ENCODE peak calls at places on chromosome 2, in five cellular contexts. One of them, this sample, is unnamed.

GRCh38 chr2:47035615-47036488 is 119.3 kb downstream of the STPG4 start:
- DNase-seq in CD14-positive monocyte: no peak
- DNase-seq in fibroblast of pulmonary artery: no peak
- DNase-seq in cardiac fibroblast: no peak
- DNase-seq in transverse colon: no peak
- DNase-seq in this sample: no peak

GRCh38 chr2:16010951-16011620 is 70.7 kb downstream of the MYCN start:
- DNase-seq in cardiac fibroblast: no peak
- DNase-seq in fibroblast of pulmonary artery: no peak
- DNase-seq in CD14-positive monocyte: no peak
- DNase-seq in transverse colon: no peak
- DNase-seq in this sample: no peak

GRCh38 chr2:146850746-146851145 is 994.1 kb upstream of the ACVR2A start:
- DNase-seq in fibroblast of pulmonary artery: no peak
- DNase-seq in cardiac fibroblast: no peak
- DNase-seq in transverse colon: no peak
- DNase-seq in CD14-positive monocyte: no peak
- DNase-seq in this sample: no peak

GRCh38 chr2:106841886-106842645 is 43.9 kb downstream of the ST6GAL2 start:
- DNase-seq in transverse colon: no peak
- DNase-seq in CD14-positive monocyte: no peak
- DNase-seq in cardiac fibroblast: no peak
- DNase-seq in fibroblast of pulmonary artery: no peak
- DNase-seq in this sample: no peak

GRCh38 chr2:213475433-213475832 is 191.2 kb downstream of the SPAG16 start:
- DNase-seq in transverse colon: no peak
- DNase-seq in cardiac fibroblast: no peak
- DNase-seq in CD14-positive monocyte: no peak
- DNase-seq in fibroblast of pulmonary artery: peak
- DNase-seq in this sample: no peak

GRCh38 chr2:39881494-39881893 is 102.4 kb upstream of the THUMPD2 start:
- DNase-seq in fibroblast of pulmonary artery: no peak
- DNase-seq in cardiac fibroblast: no peak
- DNase-seq in transverse colon: no peak
- DNase-seq in CD14-positive monocyte: no peak
- DNase-seq in this sample: no peak

GRCh38 chr2:58304843-58305242 is 63.7 kb upstream of the FANCL start:
- DNase-seq in fibroblast of pulmonary artery: no peak
- DNase-seq in CD14-positive monocyte: no peak
- DNase-seq in transverse colon: no peak
- DNase-seq in cardiac fibroblast: no peak
- DNase-seq in this sample: no peak

GRCh38 chr2:137675584-137676327 is 288.5 kb upstream of the HNMT start:
- DNase-seq in cardiac fibroblast: no peak
- DNase-seq in fibroblast of pulmonary artery: no peak
- DNase-seq in transverse colon: no peak
- DNase-seq in CD14-positive monocyte: no peak
- DNase-seq in this sample: no peak

GRCh38 chr2:183532514-183532913 is 408.3 kb downstream of the NUP35 start:
- DNase-seq in cardiac fibroblast: no peak
- DNase-seq in CD14-positive monocyte: no peak
- DNase-seq in transverse colon: no peak
- DNase-seq in fibroblast of pulmonary artery: no peak
- DNase-seq in this sample: no peak

GRCh38 chr2:162153608-162154224 is 1.7 kb upstream of the GCG start:
- DNase-seq in CD14-positive monocyte: no peak
- DNase-seq in transverse colon: peak
- DNase-seq in cardiac fibroblast: peak
- DNase-seq in fibroblast of pulmonary artery: peak
- DNase-seq in this sample: peak

GRCh38 chr2:162152147-162152546 is at the start of gene GCG:
- DNase-seq in fibroblast of pulmonary artery: no peak
- DNase-seq in cardiac fibroblast: no peak
- DNase-seq in CD14-positive monocyte: no peak
- DNase-seq in transverse colon: no peak
- DNase-seq in this sample: no peak

GRCh38 chr2:162156149-162156548 is 4.1 kb upstream of the GCG start:
- DNase-seq in cardiac fibroblast: no peak
- DNase-seq in CD14-positive monocyte: no peak
- DNase-seq in transverse colon: no peak
- DNase-seq in fibroblast of pulmonary artery: no peak
- DNase-seq in this sample: no peak

GRCh38 chr2:162149940-162150339 is 2.1 kb downstream of the GCG start:
- DNase-seq in cardiac fibroblast: no peak
- DNase-seq in fibroblast of pulmonary artery: no peak
- DNase-seq in CD14-positive monocyte: no peak
- DNase-seq in transverse colon: no peak
- DNase-seq in this sample: no peak

DNA sequence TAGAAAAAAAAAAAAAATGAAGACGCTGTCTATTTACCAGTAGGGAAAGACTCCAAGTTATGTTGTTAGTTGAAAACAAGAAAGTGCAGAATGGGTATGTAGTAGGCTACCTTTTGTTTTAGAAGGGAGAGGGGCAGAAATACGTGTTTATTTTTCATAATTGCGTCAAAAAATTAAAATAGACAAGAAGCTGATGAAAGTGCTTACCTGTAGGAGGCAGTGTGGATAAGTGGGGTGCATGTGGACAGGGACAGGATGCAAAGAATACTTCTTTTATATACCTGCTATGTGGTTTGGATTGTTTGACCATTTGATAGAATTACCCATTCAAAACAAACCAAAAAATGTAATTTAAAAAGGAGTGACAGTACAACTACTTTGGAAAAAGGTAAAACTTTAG is 3.0 kb upstream of the GCG start:
- DNase-seq in cardiac fibroblast: no peak
- DNase-seq in CD14-positive monocyte: no peak
- DNase-seq in fibroblast of pulmonary artery: no peak
- DNase-seq in transverse colon: no peak
- DNase-seq in this sample: no peak
- TF ChIP-seq CTCF in cardiac fibroblast: peak
- TF ChIP-seq CTCF in CD14-positive monocyte: no peak
- TF ChIP-seq CTCF in fibroblast of pulmonary artery: peak
- TF ChIP-seq CTCF in transverse colon: peak
- TF ChIP-seq CTCF in this sample: no peak

DNA sequence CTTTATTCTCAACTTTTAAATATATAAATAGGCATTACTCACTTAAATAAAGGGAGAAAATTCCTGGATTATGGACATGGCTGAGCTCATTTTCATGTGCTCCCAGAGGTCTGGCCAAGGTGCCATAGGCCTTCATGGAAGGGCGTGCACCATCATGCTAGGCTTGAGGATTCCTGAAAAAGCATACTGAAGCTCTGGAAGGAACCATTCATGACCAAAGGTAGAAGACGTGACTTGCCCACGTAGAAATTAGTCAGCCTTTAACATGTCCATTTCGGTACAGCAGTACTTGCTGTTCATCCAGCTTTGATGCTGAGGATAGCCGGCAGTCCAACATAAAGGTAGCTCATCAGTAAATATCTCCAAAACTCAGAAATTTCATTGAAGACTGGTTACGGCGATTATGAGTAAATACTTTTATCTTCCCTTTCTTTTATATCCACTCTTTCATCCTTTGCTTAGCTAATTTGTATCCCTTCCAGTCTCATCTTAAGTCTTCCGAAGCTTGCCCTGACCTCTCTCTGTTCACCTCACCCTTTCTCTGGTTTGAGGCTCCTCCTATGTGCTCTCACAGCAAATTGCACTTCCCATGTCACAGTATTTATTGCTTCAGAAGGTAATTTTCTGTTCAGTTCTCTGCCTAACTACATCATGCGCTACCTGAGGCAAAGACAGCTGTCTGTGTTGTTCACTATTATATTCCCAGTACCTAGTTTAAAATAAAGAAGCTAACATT is 32.3 kb upstream of the ASNSD1 start:
- DNase-seq in fibroblast of pulmonary artery: peak
- DNase-seq in CD14-positive monocyte: no peak
- DNase-seq in cardiac fibroblast: peak
- DNase-seq in transverse colon: no peak
- DNase-seq in this sample: no peak
- TF ChIP-seq CTCF in fibroblast of pulmonary artery: no peak
- TF ChIP-seq CTCF in CD14-positive monocyte: no peak
- TF ChIP-seq CTCF in cardiac fibroblast: no peak
- TF ChIP-seq CTCF in transverse colon: no peak
- TF ChIP-seq CTCF in this sample: no peak

DNA sequence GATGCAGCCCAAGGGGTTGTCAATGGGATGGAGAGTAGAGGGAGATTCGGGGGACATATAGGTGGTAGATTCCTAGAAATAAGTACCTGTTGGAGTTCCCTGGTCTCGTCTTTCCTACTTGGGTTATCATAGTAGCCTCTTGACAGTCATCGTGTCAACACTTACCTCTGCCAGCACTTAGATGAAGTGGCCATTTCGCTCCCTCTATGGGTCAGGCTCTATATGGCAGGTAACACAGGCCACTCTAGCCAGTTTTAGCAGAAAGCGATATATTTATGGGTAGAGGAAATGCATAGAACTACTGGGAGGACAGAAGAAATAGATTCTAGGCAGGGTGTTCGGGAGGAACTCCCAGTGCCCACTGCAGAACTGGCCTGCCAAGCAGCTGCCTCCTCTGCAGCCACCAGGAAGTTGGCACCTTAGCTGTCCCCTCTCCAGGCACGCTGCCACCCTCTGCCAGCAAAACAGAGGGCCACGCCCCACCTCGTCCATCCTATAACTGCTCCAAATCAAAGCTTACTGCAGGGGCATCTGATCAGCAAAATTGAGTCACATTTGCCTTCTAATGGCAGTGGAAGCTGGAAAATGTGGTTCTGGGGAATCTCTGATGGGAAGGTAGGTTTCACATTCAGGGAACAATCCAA is 181.3 kb downstream of the INSIG2 start:
- DNase-seq in CD14-positive monocyte: no peak
- DNase-seq in transverse colon: no peak
- DNase-seq in fibroblast of pulmonary artery: no peak
- DNase-seq in cardiac fibroblast: no peak
- DNase-seq in this sample: no peak
- TF ChIP-seq CTCF in CD14-positive monocyte: no peak
- TF ChIP-seq CTCF in transverse colon: no peak
- TF ChIP-seq CTCF in fibroblast of pulmonary artery: no peak
- TF ChIP-seq CTCF in cardiac fibroblast: no peak
- TF ChIP-seq CTCF in this sample: peak

GRCh38 chr2:81242502-81242901 is 938.0 kb upstream of the LRRTM1 start:
- DNase-seq in CD14-positive monocyte: no peak
- DNase-seq in fibroblast of pulmonary artery: no peak
- DNase-seq in transverse colon: no peak
- DNase-seq in cardiac fibroblast: no peak
- DNase-seq in this sample: no peak
- TF ChIP-seq CTCF in CD14-positive monocyte: no peak
- TF ChIP-seq CTCF in fibroblast of pulmonary artery: no peak
- TF ChIP-seq CTCF in transverse colon: no peak
- TF ChIP-seq CTCF in cardiac fibroblast: no peak
- TF ChIP-seq CTCF in this sample: no peak